ENCODE peak calls at places on chromosome 16, in five cellular contexts. F is GM10248, U is HFF-Myc, E is nephron progenitor cell, P is ovary. O is an unnamed sample.

GRCh38 chr16:57532251-57532625 is 4.1 kb downstream of the CCDC102A start:
- DNase-seq in F (peak), U (no peak), E (no peak), P (peak), O (peak)

GRCh38 chr16:27154573-27155521 is 48.5 kb upstream of the KDM8 start:
- DNase-seq in F (peak), U (peak), E (peak), P (peak), O (peak)

GRCh38 chr16:56919099-56919800 is 12.7 kb upstream of the HERPUD1 start:
- DNase-seq in F (no peak), U (no peak), E (no peak), P (no peak), O (no peak)

GRCh38 chr16:52309761-52310416 is 237.1 kb downstream of the TOX3 start:
- DNase-seq in F (no peak), U (no peak), E (no peak), P (no peak), O (no peak)

GRCh38 chr16:54345231-54345630 is 58.6 kb upstream of the IRX3 start:
- DNase-seq in F (no peak), U (no peak), E (no peak), P (no peak), O (no peak)

GRCh38 chr16:11354733-11355574 is 9.7 kb downstream of the RMI2 start:
- DNase-seq in F (peak), U (no peak), E (no peak), P (peak), O (peak)

GRCh38 chr16:4859900-4860255 is 12.6 kb downstream of the UBN1 start:
- DNase-seq in F (no peak), U (no peak), E (no peak), P (no peak), O (no peak)

GRCh38 chr16:80129791-80130190 is 411.0 kb upstream of the DYNLRB2 start:
- DNase-seq in F (no peak), U (no peak), E (no peak), P (no peak), O (no peak)

GRCh38 chr16:28592511-28592910 is 4.3 kb downstream of the SULT1A2 start:
- DNase-seq in F (no peak), U (no peak), E (no peak), P (no peak), O (no peak)

GRCh38 chr16:1331712-1332617 is 1.5 kb upstream of the BAIAP3 start:
- DNase-seq in F (peak), U (peak), E (peak), P (no peak), O (peak)

GRCh38 chr16:87560428-87561199 is 41.7 kb upstream of the JPH3 start:
- DNase-seq in F (no peak), U (no peak), E (no peak), P (peak), O (peak)

GRCh38 chr16:11497329-11497805 is 89.4 kb downstream of the LITAF start:
- DNase-seq in F (no peak), U (no peak), E (peak), P (peak), O (no peak)

GRCh38 chr16:19291459-19291858 is 5.9 kb downstream of the CLEC19A start:
- DNase-seq in F (no peak), U (no peak), E (peak), P (no peak), O (no peak)

GRCh38 chr16:54459509-54460235 is 173.1 kb upstream of the IRX3 start:
- DNase-seq in F (no peak), U (peak), E (no peak), P (no peak), O (no peak)

GRCh38 chr16:35692824-35693223 is 2233.4 kb downstream of the TP53TG3F start:
- DNase-seq in F (no peak), U (no peak), E (no peak), P (no peak), O (no peak)

GRCh38 chr16:15953929-15954813 is 4.8 kb downstream of the ABCC1 start:
- DNase-seq in F (no peak), U (no peak), E (no peak), P (no peak), O (no peak)

GRCh38 chr16:5328546-5328945 is 231.0 kb upstream of the EEF2KMT start:
- DNase-seq in F (no peak), U (no peak), E (no peak), P (no peak), O (no peak)

GRCh38 chr16:4866586-4866985 is 19.3 kb downstream of the UBN1 start:
- DNase-seq in F (no peak), U (no peak), E (no peak), P (no peak), O (no peak)

GRCh38 chr16:56909484-56910113 is 22.3 kb upstream of the HERPUD1 start:
- DNase-seq in F (no peak), U (no peak), E (no peak), P (no peak), O (no peak)

GRCh38 chr16:4392382-4393242 is 21.0 kb downstream of the VASN start:
- DNase-seq in F (no peak), U (peak), E (peak), P (peak), O (no peak)

GRCh38 chr16:11034005-11034404 is 89.6 kb downstream of the CLEC16A start:
- DNase-seq in F (no peak), U (peak), E (no peak), P (no peak), O (no peak)

GRCh38 chr16:57677622-57678369 is 9.7 kb downstream of the ADGRG3 start:
- DNase-seq in F (no peak), U (no peak), E (no peak), P (no peak), O (no peak)

GRCh38 chr16:27460213-27460612 is 58.2 kb downstream of the IL21R start:
- DNase-seq in F (no peak), U (no peak), E (no peak), P (no peak), O (no peak)

GRCh38 chr16:72894291-72895151 is 153.4 kb downstream of the ZFHX3 start:
- DNase-seq in F (no peak), U (no peak), E (no peak), P (no peak), O (no peak)

GRCh38 chr16:10731790-10732189 is 11.9 kb upstream of the NUBP1 start:
- DNase-seq in F (no peak), U (no peak), E (no peak), P (no peak), O (no peak)

GRCh38 chr16:81429045-81429521 is 15.5 kb upstream of the CMIP start:
- DNase-seq in F (no peak), U (no peak), E (no peak), P (no peak), O (no peak)

GRCh38 chr16:27408012-27408601 is 6.1 kb downstream of the IL21R start:
- DNase-seq in F (peak), U (no peak), E (no peak), P (no peak), O (no peak)

GRCh38 chr16:12874135-12874534 is 27.3 kb upstream of the SHISA9 start:
- DNase-seq in F (no peak), U (no peak), E (no peak), P (no peak), O (no peak)

GRCh38 chr16:74521691-74522090 is 85.2 kb downstream of the GLG1 start:
- DNase-seq in F (no peak), U (peak), E (no peak), P (no peak), O (no peak)

GRCh38 chr16:21097151-21097550 is 53.5 kb downstream of the DNAH3 start:
- DNase-seq in F (no peak), U (no peak), E (no peak), P (no peak), O (no peak)

GRCh38 chr16:1193825-1194581 is 31.1 kb downstream of the TPSG1 start:
- DNase-seq in F (no peak), U (no peak), E (no peak), P (no peak), O (no peak)

GRCh38 chr16:57845115-57845514 is 42.8 kb upstream of the KIFC3 start:
- DNase-seq in F (no peak), U (no peak), E (no peak), P (no peak), O (no peak)

GRCh38 chr16:46427340-46428107 is 193.7 kb downstream of the SHCBP1 start:
- DNase-seq in F (peak), U (no peak), E (no peak), P (no peak), O (no peak)

GRCh38 chr16:2749936-2750335 is 2.5 kb upstream of the SRRM2 start:
- DNase-seq in F (no peak), U (no peak), E (no peak), P (no peak), O (no peak)

GRCh38 chr16:8572919-8573724 is 17.2 kb downstream of the TMEM114 start:
- DNase-seq in F (no peak), U (no peak), E (peak), P (no peak), O (peak)

GRCh38 chr16:1983544-1984346 is at the start of gene GFER:
- DNase-seq in F (peak), U (peak), E (peak), P (peak), O (peak)

GRCh38 chr16:16041196-16041892 is 91.9 kb downstream of the ABCC1 start:
- DNase-seq in F (no peak), U (no peak), E (no peak), P (no peak), O (no peak)

GRCh38 chr16:4606354-4606753 is 8.3 kb downstream of the UBALD1 start:
- DNase-seq in F (no peak), U (no peak), E (no peak), P (no peak), O (no peak)

GRCh38 chr16:28531777-28532744 is 6.7 kb downstream of the NUPR1 start:
- DNase-seq in F (no peak), U (no peak), E (peak), P (no peak), O (no peak)

GRCh38 chr16:23195415-23195978 is 13.0 kb downstream of the SCNN1G start:
- DNase-seq in F (no peak), U (no peak), E (no peak), P (no peak), O (no peak)
- TF ChIP-seq CTCF in F (no peak), U (no peak), E (no peak), P (no peak), O (no peak)

GRCh38 chr16:69373019-69373418 is 12.8 kb downstream of the TERF2 start:
- DNase-seq in F (no peak), U (no peak), E (no peak), P (no peak), O (no peak)
- TF ChIP-seq CTCF in F (no peak), U (no peak), E (no peak), P (no peak), O (no peak)

DNA sequence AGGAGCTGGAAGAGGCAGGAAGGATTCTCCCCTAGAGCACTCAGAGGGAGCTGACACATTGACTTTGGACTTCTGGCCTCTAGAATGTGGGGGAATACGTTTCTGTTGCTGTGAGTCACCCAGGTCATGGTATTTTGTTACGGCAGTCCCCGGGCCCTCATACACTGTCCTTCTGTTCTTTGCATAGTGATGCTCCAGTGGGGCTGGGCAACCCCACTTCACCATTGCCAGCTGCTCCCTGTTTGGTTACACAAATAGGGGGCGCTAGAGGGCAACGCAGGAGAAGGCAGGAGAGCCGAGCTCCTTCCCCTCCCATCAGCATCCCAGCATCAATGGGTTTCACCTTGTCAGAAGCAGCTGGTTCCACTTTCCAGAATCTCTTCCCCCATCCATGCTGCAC is 257.7 kb upstream of the FOXF1 start:
- DNase-seq in F (no peak), U (no peak), E (peak), P (no peak), O (no peak)
- TF ChIP-seq CTCF in F (peak), U (peak), E (peak), P (no peak), O (no peak)

DNA sequence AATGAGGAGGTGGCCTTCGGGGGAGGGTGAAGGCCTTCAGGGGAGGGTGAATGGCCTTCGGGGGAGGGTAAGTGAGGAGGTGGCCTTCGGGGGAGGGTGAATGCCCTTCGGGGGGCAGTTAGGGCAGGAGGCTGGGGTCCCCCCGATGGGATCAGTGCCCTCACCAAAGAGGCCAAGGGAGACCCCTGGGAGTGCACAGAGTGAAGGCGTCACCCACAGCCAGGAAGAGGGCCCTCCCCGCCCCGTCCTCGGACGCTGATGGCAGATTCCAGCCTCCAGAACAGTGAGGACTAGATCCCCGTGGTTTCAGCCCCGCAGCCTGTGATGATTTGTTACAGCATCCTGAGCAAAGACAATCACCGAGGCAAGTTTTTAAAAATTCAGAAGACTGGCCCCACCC is 40.5 kb upstream of the CBFA2T3 start:
- DNase-seq in F (no peak), U (no peak), E (peak), P (no peak), O (no peak)
- TF ChIP-seq CTCF in F (no peak), U (no peak), E (no peak), P (no peak), O (no peak)

DNA sequence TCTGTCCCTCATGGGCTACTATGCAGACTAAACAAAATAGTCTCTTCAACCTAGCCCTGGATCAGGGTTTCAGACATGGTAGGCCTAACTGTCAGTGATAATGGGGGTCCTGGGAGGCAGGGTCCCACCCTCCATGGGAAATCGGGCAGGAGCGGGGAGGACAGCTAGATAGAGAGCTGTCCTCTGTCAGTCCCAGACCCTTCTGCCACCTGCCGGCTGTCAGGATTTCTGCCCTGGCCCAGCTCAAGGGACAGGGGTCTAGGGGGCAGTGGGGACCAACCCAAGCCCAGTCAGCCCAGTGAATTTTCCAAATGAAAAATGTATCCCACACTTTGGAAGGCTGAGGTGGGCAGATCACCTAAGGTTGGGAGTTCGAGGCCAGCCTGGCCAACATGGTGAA is 5.3 kb downstream of the CA7 start:
- DNase-seq in F (no peak), U (no peak), E (no peak), P (no peak), O (no peak)
- TF ChIP-seq CTCF in F (no peak), U (no peak), E (no peak), P (no peak), O (no peak)

GRCh38 chr16:71216714-71217113 is 13.8 kb downstream of the HYDIN start:
- DNase-seq in F (no peak), U (no peak), E (no peak), P (no peak), O (no peak)

DNA sequence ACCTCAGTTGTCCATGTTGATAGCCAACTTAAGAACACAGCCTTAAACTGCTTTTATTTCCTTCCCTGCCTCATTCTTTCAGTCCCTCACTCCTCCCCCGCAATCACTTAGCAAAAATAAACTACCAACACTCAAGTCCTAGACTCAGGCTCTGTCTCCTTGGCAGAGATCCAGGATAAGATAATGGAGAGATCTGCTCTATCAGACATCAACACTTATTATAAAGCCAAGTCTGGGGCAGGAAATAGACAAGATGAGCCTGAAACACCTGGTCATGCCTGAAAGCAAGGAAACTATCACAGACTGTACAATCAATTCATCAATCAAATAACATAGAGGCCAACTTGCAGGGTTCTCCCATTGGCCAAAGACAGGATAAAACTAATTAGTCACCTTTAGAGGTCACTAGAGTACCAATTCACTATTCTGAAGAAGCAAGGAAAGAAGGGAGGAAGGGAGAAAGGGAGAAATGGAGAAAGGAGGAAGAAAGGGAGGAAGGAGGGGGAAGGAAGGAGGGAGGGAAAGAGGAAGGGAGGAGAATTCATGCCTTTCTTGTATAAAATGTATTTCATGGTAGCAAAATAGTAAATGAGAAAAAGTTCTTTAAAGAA is 15.6 kb downstream of the HYDIN start:
- DNase-seq in F (no peak), U (no peak), E (no peak), P (no peak), O (no peak)
- TF ChIP-seq CTCF in F (peak), U (no peak), E (no peak), P (no peak), O (no peak)

DNA sequence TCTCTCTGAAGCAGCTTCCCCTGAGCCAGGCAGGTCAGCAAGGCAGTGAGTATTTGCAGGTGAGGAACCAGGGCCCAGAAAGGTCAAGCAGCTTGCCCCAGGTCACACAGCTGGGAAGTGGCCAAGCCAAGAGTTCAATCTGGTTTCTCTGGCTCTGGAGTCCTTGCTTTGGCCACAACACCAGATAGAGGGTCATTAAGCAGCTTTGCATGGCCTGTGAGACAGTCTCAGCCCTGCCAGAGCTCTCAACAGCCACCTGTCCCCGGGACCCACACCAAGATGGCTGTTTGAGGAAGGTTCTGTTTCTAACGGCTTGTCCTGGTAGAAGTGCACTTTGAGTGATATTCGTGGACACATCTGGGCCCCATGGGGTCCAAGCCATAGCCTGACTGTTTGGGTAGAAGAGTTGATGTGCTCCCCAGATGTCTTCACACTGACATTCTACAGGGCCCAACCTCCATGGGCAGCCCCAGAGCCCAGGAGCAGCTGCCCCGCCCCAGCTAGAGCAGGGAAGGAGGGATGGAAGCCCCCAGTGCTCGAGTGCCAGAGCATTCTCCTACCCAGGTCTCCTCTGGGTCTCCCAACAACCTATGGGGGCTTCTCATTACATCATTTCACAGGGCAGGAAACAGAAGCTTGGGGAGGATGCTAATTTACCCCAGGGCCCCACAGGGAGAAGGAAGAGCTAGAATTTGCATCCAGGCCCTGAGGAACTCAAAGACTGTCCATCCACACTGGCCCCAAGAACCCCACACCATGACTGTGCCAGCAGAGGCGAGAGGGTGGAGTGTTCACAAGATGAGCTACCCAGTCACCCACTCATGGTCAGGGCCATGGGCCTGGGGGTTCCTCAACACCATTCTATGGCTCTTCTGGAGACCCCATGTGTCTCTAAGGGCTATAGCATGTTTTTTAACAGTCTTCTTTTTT is 107.3 kb upstream of the CDH5 start:
- DNase-seq in F (no peak), U (no peak), E (no peak), P (no peak), O (no peak)
- TF ChIP-seq CTCF in F (no peak), U (no peak), E (no peak), P (no peak), O (no peak)

GRCh38 chr16:49352923-49353322 is 20.7 kb upstream of the C16orf78 start:
- DNase-seq in F (no peak), U (no peak), E (peak), P (no peak), O (no peak)
- TF ChIP-seq CTCF in F (no peak), U (peak), E (peak), P (no peak), O (peak)

GRCh38 chr16:23771027-23771426 is 16.2 kb downstream of the CHP2 start:
- DNase-seq in F (no peak), U (no peak), E (no peak), P (no peak), O (no peak)

GRCh38 chr16:23773339-23773738 is 18.5 kb downstream of the CHP2 start:
- DNase-seq in F (no peak), U (no peak), E (no peak), P (no peak), O (no peak)

GRCh38 chr16:23768581-23768980 is 13.8 kb downstream of the CHP2 start:
- DNase-seq in F (no peak), U (no peak), E (no peak), P (no peak), O (no peak)

GRCh38 chr16:23765933-23766332 is 11.1 kb downstream of the CHP2 start:
- DNase-seq in F (no peak), U (no peak), E (no peak), P (no peak), O (no peak)

DNA sequence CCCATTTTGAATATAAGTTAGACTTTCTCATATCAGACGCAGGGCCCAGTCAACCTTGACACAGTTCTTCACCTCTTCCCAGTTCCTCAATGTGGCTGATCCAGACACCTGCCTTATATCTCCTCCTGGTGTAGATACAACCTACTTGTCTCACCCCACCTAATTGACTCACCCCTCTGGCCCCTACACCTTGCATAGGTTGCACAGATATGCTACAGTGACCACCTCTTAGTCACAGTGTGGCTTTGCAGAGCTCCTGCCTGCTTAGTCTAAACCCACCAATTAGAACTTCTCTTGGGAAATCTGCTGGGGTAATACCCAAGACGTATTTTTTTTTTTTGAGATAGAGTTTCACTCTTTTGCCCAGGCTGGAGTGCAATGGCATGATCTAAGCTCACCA is 16.8 kb downstream of the CHP2 start:
- DNase-seq in F (no peak), U (no peak), E (no peak), P (no peak), O (no peak)
- TF ChIP-seq CTCF in F (no peak), U (no peak), E (no peak), P (no peak), O (no peak)